ENCODE peak calls at places on chromosomes 13 and 19, in nine cellular contexts. Q, I, Y, G, J, F, X, H and B are unnamed samples.

GRCh38 chr19:41626877-41627276 is at the start of gene CEACAM4:
- DNase-seq in Q (no peak), I (no peak), F (no peak), J (no peak), Y (no peak), H (peak), G (no peak), X (peak), B (no peak)

GRCh38 chr19:3360494-3361383 is 5.6 kb upstream of the NFIC start:
- DNase-seq in J (peak), X (peak), H (peak), I (no peak), Y (peak), Q (no peak), F (peak), G (peak), B (peak)

GRCh38 chr13:102800145-102801041 is 1.5 kb downstream of the BIVM start:
- DNase-seq in G (peak), H (peak), X (peak), I (peak), Q (peak), Y (peak), J (peak), F (peak), B (peak)

GRCh38 chr19:1067341-1068103 is 555 bp downstream of the ARHGAP45 start:
- DNase-seq in I (no peak), F (no peak), H (no peak), Y (no peak), X (no peak), J (no peak), G (no peak), Q (no peak), B (no peak)

GRCh38 chr13:21014666-21015170 is 46.7 kb downstream of the LATS2 start:
- DNase-seq in G (peak), Y (peak), I (no peak), Q (peak), X (no peak), F (peak), H (peak), J (no peak), B (peak)

GRCh38 chr13:40149611-40150283 is 494.3 kb downstream of the COG6 start:
- DNase-seq in Y (peak), F (peak), G (peak), Q (peak), H (no peak), I (no peak), X (peak), J (peak), B (peak)

GRCh38 chr13:97342136-97342535 is 91.8 kb upstream of the RAP2A start:
- DNase-seq in F (no peak), G (no peak), I (no peak), H (no peak), J (no peak), Q (no peak), X (no peak), Y (no peak), B (no peak)

GRCh38 chr13:94382520-94382919 is 97.0 kb downstream of the DCT start:
- DNase-seq in G (no peak), X (no peak), Q (no peak), J (no peak), Y (no peak), I (no peak), F (no peak), H (no peak), B (no peak)

GRCh38 chr19:14050512-14050911 is 11.4 kb downstream of the PALM3 start:
- DNase-seq in Q (no peak), H (no peak), Y (no peak), F (no peak), G (no peak), X (no peak), J (no peak), I (no peak), B (no peak)